ENCODE peak calls at places on chromosomes 3 and 15, in ten cellular contexts. One of them, this sample, is unnamed.

GRCh38 chr3:46867550-46867898 is 4.3 kb upstream of the MYL3 start:
- DNase-seq in right cardiac atrium: peak
- DNase-seq in T-cell: no peak
- DNase-seq in NCI-H1105: no peak
- DNase-seq in BE2C: no peak
- DNase-seq in smooth muscle cell of the brain vasculature: no peak
- DNase-seq in neural crest cell: no peak
- DNase-seq in pons: peak
- DNase-seq in right lobe of liver: peak
- DNase-seq in RKO: no peak
- DNase-seq in this sample: peak

GRCh38 chr15:85404922-85405293 is 24.5 kb downstream of the AKAP13 start:
- DNase-seq in right cardiac atrium: no peak
- DNase-seq in T-cell: no peak
- DNase-seq in NCI-H1105: no peak
- DNase-seq in BE2C: no peak
- DNase-seq in smooth muscle cell of the brain vasculature: no peak
- DNase-seq in neural crest cell: no peak
- DNase-seq in pons: no peak
- DNase-seq in right lobe of liver: no peak
- DNase-seq in RKO: no peak
- DNase-seq in this sample: no peak

GRCh38 chr15:68314563-68314962 is 37.0 kb downstream of the FEM1B start:
- DNase-seq in right cardiac atrium: peak
- DNase-seq in T-cell: no peak
- DNase-seq in NCI-H1105: no peak
- DNase-seq in BE2C: no peak
- DNase-seq in smooth muscle cell of the brain vasculature: no peak
- DNase-seq in neural crest cell: no peak
- DNase-seq in pons: no peak
- DNase-seq in right lobe of liver: peak
- DNase-seq in RKO: no peak
- DNase-seq in this sample: no peak

GRCh38 chr15:71804695-71805470 is 5.5 kb upstream of the NR2E3 start:
- DNase-seq in right cardiac atrium: no peak
- DNase-seq in T-cell: no peak
- DNase-seq in NCI-H1105: no peak
- DNase-seq in BE2C: peak
- DNase-seq in smooth muscle cell of the brain vasculature: no peak
- DNase-seq in neural crest cell: no peak
- DNase-seq in pons: no peak
- DNase-seq in right lobe of liver: no peak
- DNase-seq in RKO: no peak
- DNase-seq in this sample: no peak

GRCh38 chr15:33132722-33133345 is 61.7 kb downstream of the FMN1 start:
- DNase-seq in right cardiac atrium: no peak
- DNase-seq in T-cell: no peak
- DNase-seq in NCI-H1105: no peak
- DNase-seq in BE2C: peak
- DNase-seq in smooth muscle cell of the brain vasculature: no peak
- DNase-seq in neural crest cell: peak
- DNase-seq in pons: peak
- DNase-seq in right lobe of liver: no peak
- DNase-seq in RKO: peak
- DNase-seq in this sample: no peak

GRCh38 chr15:68428431-68428940 is 3.5 kb downstream of the ITGA11 start:
- DNase-seq in right cardiac atrium: no peak
- DNase-seq in T-cell: no peak
- DNase-seq in NCI-H1105: no peak
- DNase-seq in BE2C: no peak
- DNase-seq in smooth muscle cell of the brain vasculature: no peak
- DNase-seq in neural crest cell: no peak
- DNase-seq in pons: no peak
- DNase-seq in right lobe of liver: peak
- DNase-seq in RKO: no peak
- DNase-seq in this sample: no peak

GRCh38 chr15:68709826-68710225 is 110.9 kb downstream of the ANP32A start:
- DNase-seq in right cardiac atrium: no peak
- DNase-seq in T-cell: no peak
- DNase-seq in NCI-H1105: no peak
- DNase-seq in BE2C: no peak
- DNase-seq in smooth muscle cell of the brain vasculature: no peak
- DNase-seq in neural crest cell: no peak
- DNase-seq in pons: no peak
- DNase-seq in right lobe of liver: no peak
- DNase-seq in RKO: no peak
- DNase-seq in this sample: no peak

GRCh38 chr15:44550256-44550655 is 13.3 kb downstream of the EIF3J start:
- DNase-seq in right cardiac atrium: no peak
- DNase-seq in T-cell: no peak
- DNase-seq in NCI-H1105: no peak
- DNase-seq in BE2C: no peak
- DNase-seq in smooth muscle cell of the brain vasculature: no peak
- DNase-seq in neural crest cell: no peak
- DNase-seq in pons: no peak
- DNase-seq in right lobe of liver: no peak
- DNase-seq in RKO: peak
- DNase-seq in this sample: no peak

GRCh38 chr3:190321789-190322603 is at the start of gene CLDN1:
- DNase-seq in right cardiac atrium: peak
- DNase-seq in T-cell: peak
- DNase-seq in NCI-H1105: peak
- DNase-seq in BE2C: peak
- DNase-seq in smooth muscle cell of the brain vasculature: peak
- DNase-seq in neural crest cell: peak
- DNase-seq in pons: peak
- DNase-seq in right lobe of liver: peak
- DNase-seq in RKO: peak
- DNase-seq in this sample: peak

GRCh38 chr3:134978658-134979057 is 183.6 kb downstream of the EPHB1 start:
- DNase-seq in right cardiac atrium: no peak
- DNase-seq in T-cell: no peak
- DNase-seq in NCI-H1105: no peak
- DNase-seq in BE2C: no peak
- DNase-seq in smooth muscle cell of the brain vasculature: no peak
- DNase-seq in neural crest cell: no peak
- DNase-seq in pons: no peak
- DNase-seq in right lobe of liver: no peak
- DNase-seq in RKO: no peak
- DNase-seq in this sample: no peak

GRCh38 chr3:154135511-154136173 is 14.5 kb downstream of the ARHGEF26 start:
- DNase-seq in right cardiac atrium: no peak
- DNase-seq in T-cell: no peak
- DNase-seq in NCI-H1105: no peak
- DNase-seq in BE2C: no peak
- DNase-seq in smooth muscle cell of the brain vasculature: no peak
- DNase-seq in neural crest cell: no peak
- DNase-seq in pons: no peak
- DNase-seq in right lobe of liver: peak
- DNase-seq in RKO: no peak
- DNase-seq in this sample: no peak

GRCh38 chr3:20215636-20216035 is 29.6 kb upstream of the SGO1 start:
- DNase-seq in right cardiac atrium: no peak
- DNase-seq in T-cell: no peak
- DNase-seq in NCI-H1105: no peak
- DNase-seq in BE2C: no peak
- DNase-seq in smooth muscle cell of the brain vasculature: no peak
- DNase-seq in neural crest cell: no peak
- DNase-seq in pons: no peak
- DNase-seq in right lobe of liver: no peak
- DNase-seq in RKO: no peak
- DNase-seq in this sample: no peak

GRCh38 chr3:195087321-195087720 is 183.6 kb downstream of the XXYLT1 start:
- DNase-seq in right cardiac atrium: peak
- DNase-seq in T-cell: no peak
- DNase-seq in NCI-H1105: no peak
- DNase-seq in BE2C: no peak
- DNase-seq in smooth muscle cell of the brain vasculature: no peak
- DNase-seq in neural crest cell: no peak
- DNase-seq in pons: no peak
- DNase-seq in right lobe of liver: no peak
- DNase-seq in RKO: no peak
- DNase-seq in this sample: no peak

GRCh38 chr15:94286581-94286980 is 55.2 kb downstream of the MCTP2 start:
- DNase-seq in right cardiac atrium: no peak
- DNase-seq in T-cell: no peak
- DNase-seq in NCI-H1105: no peak
- DNase-seq in BE2C: peak
- DNase-seq in smooth muscle cell of the brain vasculature: no peak
- DNase-seq in neural crest cell: no peak
- DNase-seq in pons: no peak
- DNase-seq in right lobe of liver: no peak
- DNase-seq in RKO: no peak
- DNase-seq in this sample: no peak

GRCh38 chr3:43709022-43709421 is 18.3 kb downstream of the ABHD5 start:
- DNase-seq in right cardiac atrium: no peak
- DNase-seq in T-cell: no peak
- DNase-seq in NCI-H1105: no peak
- DNase-seq in BE2C: no peak
- DNase-seq in smooth muscle cell of the brain vasculature: no peak
- DNase-seq in neural crest cell: no peak
- DNase-seq in pons: peak
- DNase-seq in right lobe of liver: no peak
- DNase-seq in RKO: no peak
- DNase-seq in this sample: no peak

GRCh38 chr3:179182892-179183291 is 34.7 kb downstream of the PIK3CA start:
- DNase-seq in right cardiac atrium: no peak
- DNase-seq in T-cell: no peak
- DNase-seq in NCI-H1105: no peak
- DNase-seq in BE2C: no peak
- DNase-seq in smooth muscle cell of the brain vasculature: no peak
- DNase-seq in neural crest cell: no peak
- DNase-seq in pons: no peak
- DNase-seq in right lobe of liver: no peak
- DNase-seq in RKO: no peak
- DNase-seq in this sample: no peak

GRCh38 chr3:183582161-183582560 is 26.7 kb upstream of the KLHL6 start:
- DNase-seq in right cardiac atrium: no peak
- DNase-seq in T-cell: no peak
- DNase-seq in NCI-H1105: no peak
- DNase-seq in BE2C: no peak
- DNase-seq in smooth muscle cell of the brain vasculature: no peak
- DNase-seq in neural crest cell: no peak
- DNase-seq in pons: no peak
- DNase-seq in right lobe of liver: peak
- DNase-seq in RKO: no peak
- DNase-seq in this sample: no peak

GRCh38 chr3:100402150-100402706 is 889 bp downstream of the LNP1 start:
- DNase-seq in right cardiac atrium: no peak
- DNase-seq in T-cell: no peak
- DNase-seq in NCI-H1105: peak
- DNase-seq in BE2C: no peak
- DNase-seq in smooth muscle cell of the brain vasculature: no peak
- DNase-seq in neural crest cell: no peak
- DNase-seq in pons: peak
- DNase-seq in right lobe of liver: no peak
- DNase-seq in RKO: peak
- DNase-seq in this sample: no peak

This sample was measured in pancreas.